ENCODE peak calls at places on chromosome 2, in six cellular contexts. K is A549, I is IMR-90, S is K562, U is HEK293T, E is GM12878. J is an unnamed sample.

GRCh38 chr2:141468746-141469145 is 662.1 kb downstream of the LRP1B start:
- DNase-seq in U (no peak), I (no peak), E (no peak), K (no peak), S (no peak), J (no peak)

GRCh38 chr2:227430644-227431043 is 41.3 kb upstream of the AGFG1 start:
- DNase-seq in E (no peak), U (no peak), S (no peak), K (no peak), I (no peak), J (peak)

GRCh38 chr2:232894251-232894650 is 24.2 kb downstream of the SNORC start:
- DNase-seq in E (no peak), S (no peak), U (no peak), I (no peak), K (no peak), J (no peak)

GRCh38 chr2:217438136-217438535 is 564.7 kb downstream of the TNS1 start:
- DNase-seq in S (no peak), K (no peak), E (no peak), I (no peak), U (no peak), J (no peak)

GRCh38 chr2:165720526-165720925 is 73.5 kb downstream of the GALNT3 start:
- DNase-seq in E (no peak), I (peak), U (no peak), S (no peak), K (no peak), J (no peak)

GRCh38 chr2:10223932-10224720 is 78.6 kb upstream of the HPCAL1 start:
- DNase-seq in S (no peak), I (no peak), U (no peak), E (no peak), K (no peak), J (no peak)

GRCh38 chr2:218281449-218281848 is 10.9 kb downstream of the TMBIM1 start:
- DNase-seq in E (no peak), S (no peak), I (no peak), K (no peak), U (no peak), J (no peak)

GRCh38 chr2:219509780-219510511 is 4.3 kb upstream of the ASIC4 start:
- DNase-seq in I (peak), E (no peak), U (peak), K (peak), S (peak), J (peak)

GRCh38 chr2:238069877-238070276 is 9.1 kb downstream of the SCLY start:
- DNase-seq in I (no peak), K (no peak), S (no peak), E (no peak), U (no peak), J (no peak)

GRCh38 chr2:86372641-86373502 is 35.4 kb upstream of the REEP1 start:
- DNase-seq in U (peak), E (no peak), S (no peak), K (peak), I (peak), J (peak)

GRCh38 chr2:236965021-236965840 is 120.5 kb upstream of the COPS8 start:
- DNase-seq in I (no peak), E (no peak), S (no peak), U (no peak), K (no peak), J (no peak)

GRCh38 chr2:192952254-192952653 is 757.5 kb upstream of the TMEFF2 start:
- DNase-seq in U (no peak), K (no peak), S (no peak), I (no peak), E (no peak), J (no peak)

GRCh38 chr2:239927424-239927981 is 97.6 kb downstream of the NDUFA10 start:
- DNase-seq in S (peak), E (no peak), I (peak), U (peak), K (peak), J (peak)

GRCh38 chr2:145032791-145033190 is 512.9 kb upstream of the ZEB2 start:
- DNase-seq in I (no peak), S (no peak), U (no peak), K (no peak), E (no peak), J (no peak)

GRCh38 chr2:237922641-237923361 is 44.0 kb upstream of the UBE2F start:
- DNase-seq in U (no peak), I (no peak), S (no peak), E (no peak), K (no peak), J (no peak)

GRCh38 chr2:215895330-215895729 is 118.0 kb downstream of the MREG start:
- DNase-seq in S (no peak), U (no peak), I (no peak), K (no peak), E (no peak), J (peak)

GRCh38 chr2:232632904-232633412 is 446 bp upstream of the EFHD1 start:
- DNase-seq in U (no peak), E (no peak), I (no peak), K (peak), S (peak), J (no peak)

GRCh38 chr2:12990523-12990922 is 273.8 kb downstream of the TRIB2 start:
- DNase-seq in S (no peak), U (no peak), E (no peak), K (no peak), I (no peak), J (no peak)

GRCh38 chr2:85804583-85804982 is 50.8 kb downstream of the ATOH8 start:
- DNase-seq in U (peak), E (no peak), K (peak), I (no peak), S (peak), J (no peak)

GRCh38 chr2:44291281-44292248 is 16.3 kb downstream of the SLC3A1 start:
- DNase-seq in K (peak), E (no peak), S (peak), I (peak), U (peak), J (peak)

GRCh38 chr2:14903709-14904374 is 271.3 kb downstream of the LRATD1 start:
- DNase-seq in E (peak), S (peak), U (peak), K (peak), I (no peak), J (peak)

GRCh38 chr2:88199912-88200682 is 30.0 kb downstream of the THNSL2 start:
- DNase-seq in K (no peak), I (no peak), S (no peak), E (no peak), U (peak), J (peak)

GRCh38 chr2:328761-329160 is 40.9 kb upstream of the ALKAL2 start:
- DNase-seq in I (no peak), S (no peak), E (no peak), U (no peak), K (no peak), J (no peak)

GRCh38 chr2:130327703-130328527 is 14.8 kb upstream of the IMP4 start:
- DNase-seq in S (peak), E (no peak), I (peak), K (no peak), U (no peak), J (peak)

GRCh38 chr2:147231607-147232006 is 613.2 kb upstream of the ACVR2A start:
- DNase-seq in U (no peak), K (no peak), S (no peak), I (no peak), E (no peak), J (no peak)

GRCh38 chr2:181041661-181042060 is 61.3 kb downstream of the UBE2E3 start:
- DNase-seq in S (no peak), K (no peak), E (no peak), U (no peak), I (peak), J (no peak)

GRCh38 chr2:66437601-66438497 is 2.9 kb downstream of the MEIS1 start:
- DNase-seq in E (no peak), S (no peak), U (no peak), K (no peak), I (no peak), J (no peak)

GRCh38 chr2:85648619-85649018 is 19.4 kb downstream of the SFTPB start:
- DNase-seq in E (no peak), I (peak), K (peak), S (peak), U (peak), J (no peak)

GRCh38 chr2:126642031-126642430 is 13.9 kb upstream of the GYPC start:
- DNase-seq in I (no peak), S (no peak), K (no peak), U (no peak), E (no peak), J (no peak)

GRCh38 chr2:207107551-207107950 is 58.2 kb downstream of the KLF7 start:
- DNase-seq in S (no peak), U (no peak), K (no peak), E (no peak), I (no peak), J (no peak)

GRCh38 chr2:12416600-12416999 is 300.1 kb upstream of the TRIB2 start:
- DNase-seq in I (peak), K (peak), E (no peak), U (no peak), S (peak), J (peak)

GRCh38 chr2:182715896-182716664 is at the start of gene DNAJC10:
- DNase-seq in I (peak), U (peak), S (peak), K (peak), E (peak), J (peak)

GRCh38 chr2:60530660-60531276 is 22.7 kb downstream of the BCL11A start:
- DNase-seq in S (peak), E (no peak), U (peak), K (no peak), I (no peak), J (peak)

GRCh38 chr2:174615951-174616436 is 18.4 kb upstream of the WIPF1 start:
- DNase-seq in K (peak), S (no peak), U (no peak), I (peak), E (no peak), J (no peak)

GRCh38 chr2:154437104-154437503 is 261.4 kb upstream of the KCNJ3 start:
- DNase-seq in I (no peak), U (no peak), E (no peak), S (no peak), K (no peak), J (no peak)

GRCh38 chr2:241812730-241813079 is 3.7 kb downstream of the NEU4 start:
- DNase-seq in E (no peak), S (no peak), I (no peak), K (no peak), U (no peak), J (no peak)
- TF ChIP-seq BHLHE40 in E (no peak), S (no peak), I (no peak), K (no peak), U (no peak), J (no peak)

GRCh38 chr2:26336719-26337118 is 9.2 kb upstream of the SELENOI start:
- DNase-seq in K (no peak), E (no peak), I (no peak), U (no peak), S (no peak), J (no peak)

GRCh38 chr2:26344581-26345283 is 1.2 kb upstream of the SELENOI start:
- DNase-seq in K (peak), I (peak), S (no peak), E (no peak), U (no peak), J (peak)

GRCh38 chr2:26337298-26337697 is 8.6 kb upstream of the SELENOI start:
- DNase-seq in K (no peak), U (no peak), S (no peak), E (no peak), I (no peak), J (no peak)

GRCh38 chr2:26345284-26345553 is 724 bp upstream of the SELENOI start:
- DNase-seq in E (no peak), S (no peak), U (no peak), K (no peak), I (no peak), J (no peak)

DNA sequence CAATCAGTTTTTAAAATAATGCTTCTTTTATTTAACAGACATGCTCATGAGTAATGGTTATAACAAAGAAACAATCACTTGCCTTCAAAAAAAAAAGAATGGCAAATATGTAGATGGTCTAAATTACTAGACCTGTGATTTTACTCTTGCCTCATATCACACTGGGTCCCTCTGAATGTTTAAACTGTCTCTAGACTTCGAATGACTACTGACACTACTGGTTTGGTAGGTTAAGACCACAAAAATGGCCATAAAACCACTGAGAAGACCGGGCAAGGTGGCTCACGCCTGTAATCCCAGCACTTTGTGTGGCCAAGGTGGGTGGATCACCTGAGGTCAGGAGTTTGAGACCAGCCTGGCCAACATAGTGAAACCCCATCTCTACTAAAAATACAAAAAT is 5.1 kb upstream of the SELENOI start:
- DNase-seq in U (no peak), K (no peak), I (no peak), S (no peak), E (no peak), J (no peak)
- TF ChIP-seq BHLHE40 in U (no peak), K (no peak), I (no peak), S (no peak), E (no peak), J (no peak)

GRCh38 chr2:32284321-32284720 is 6.6 kb downstream of the YIPF4 start:
- DNase-seq in K (no peak), I (peak), S (no peak), U (no peak), E (no peak), J (no peak)
- TF ChIP-seq BHLHE40 in K (no peak), I (no peak), S (no peak), U (no peak), E (no peak), J (no peak)

GRCh38 chr2:75587954-75588587 is 27.3 kb upstream of the EVA1A start:
- DNase-seq in S (no peak), U (no peak), E (no peak), K (no peak), I (peak), J (no peak)
- TF ChIP-seq BHLHE40 in S (no peak), U (no peak), E (no peak), K (no peak), I (peak), J (no peak)

GRCh38 chr2:18546586-18546985 is 13.9 kb downstream of the RDH14 start:
- DNase-seq in K (no peak), U (no peak), E (no peak), I (peak), S (no peak), J (peak)
- TF ChIP-seq BHLHE40 in K (no peak), U (no peak), E (no peak), I (no peak), S (no peak), J (no peak)

GRCh38 chr2:209091026-209091425 is 332.8 kb upstream of the MAP2 start:
- DNase-seq in I (no peak), U (no peak), E (no peak), K (no peak), S (no peak), J (no peak)
- TF ChIP-seq BHLHE40 in I (no peak), U (no peak), E (no peak), K (no peak), S (no peak), J (no peak)

GRCh38 chr2:37862620-37863019 is 62.5 kb upstream of the RMDN2 start:
- DNase-seq in E (no peak), S (no peak), K (no peak), I (no peak), U (no peak), J (no peak)
- TF ChIP-seq BHLHE40 in E (no peak), S (no peak), K (no peak), I (no peak), U (no peak), J (no peak)

DNA sequence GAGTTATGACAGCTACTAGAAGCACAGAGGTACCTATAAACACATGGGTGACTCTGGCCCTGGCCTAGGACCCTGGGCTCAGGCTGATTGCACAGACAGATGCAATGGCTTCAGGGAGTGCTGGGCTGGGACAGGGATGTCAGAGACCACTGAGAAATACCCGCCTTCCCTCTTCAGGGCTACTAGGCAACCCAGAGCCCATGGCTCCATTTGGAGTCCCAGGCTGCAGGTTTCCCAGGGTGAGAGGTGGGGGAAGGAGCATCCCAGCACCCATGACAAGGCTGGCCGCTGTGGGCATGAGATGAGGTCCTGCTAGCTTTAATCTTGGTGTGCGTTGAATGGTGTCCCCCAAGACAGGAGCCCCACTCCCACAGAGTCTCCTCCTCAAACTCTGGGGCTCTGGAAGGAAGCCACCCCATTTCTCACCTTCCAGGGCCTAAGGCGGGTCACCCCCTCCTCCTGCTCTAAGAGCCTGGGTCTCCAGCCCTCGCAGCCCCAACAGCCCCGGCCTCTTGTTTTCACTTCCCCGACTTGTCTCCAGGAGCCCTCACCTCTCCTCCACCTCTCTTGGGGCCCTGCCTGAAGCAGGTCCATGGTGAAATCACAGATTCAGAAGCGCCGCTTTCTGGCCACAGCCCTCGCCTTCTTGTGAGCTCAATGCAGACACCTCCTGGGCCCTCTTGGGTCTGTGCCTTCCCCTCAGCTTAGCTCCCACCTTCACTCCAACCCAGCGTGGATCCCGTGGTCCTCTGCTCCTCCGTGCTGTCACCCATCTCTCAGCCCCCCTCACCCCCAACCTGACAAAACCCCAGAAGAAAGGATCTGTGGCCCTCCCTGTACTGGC is 41.4 kb downstream of the EMX1 start:
- DNase-seq in S (no peak), E (no peak), U (no peak), K (no peak), I (no peak), J (no peak)
- TF ChIP-seq BHLHE40 in S (no peak), E (no peak), U (no peak), K (no peak), I (no peak), J (no peak)

J was measured in HepG2.